ENCODE peak calls at places on chromosomes 2 and 18, in four cellular contexts. Z is endothelial cell of umbilical vein, P is GM12878, R is K562. I is an unnamed sample.

GRCh38 chr2:69087912-69088240 is 74.9 kb downstream of the ANTXR1 start:
- DNase-seq in Z (no peak), P (no peak), R (no peak), I (peak)

GRCh38 chr2:39913648-39914456 is 134.8 kb upstream of the THUMPD2 start:
- DNase-seq in Z (peak), P (peak), R (peak), I (peak)

GRCh38 chr2:85605406-85606115 is 3.1 kb upstream of the TMEM150A start:
- DNase-seq in Z (peak), P (no peak), R (no peak), I (peak)

GRCh38 chr18:62521588-62521987 is 1.2 kb upstream of the ZCCHC2 start:
- DNase-seq in Z (no peak), P (no peak), R (no peak), I (no peak)

GRCh38 chr2:71710805-71711469 is 257.6 kb downstream of the DYSF start:
- DNase-seq in Z (no peak), P (no peak), R (no peak), I (no peak)

GRCh38 chr2:71833855-71834554 is 313.7 kb downstream of the CYP26B1 start:
- DNase-seq in Z (no peak), P (no peak), R (no peak), I (no peak)

GRCh38 chr18:10736984-10737383 is 211.2 kb downstream of the NAPG start:
- DNase-seq in Z (no peak), P (no peak), R (no peak), I (no peak)

GRCh38 chr2:71256421-71256820 is 29.5 kb upstream of the PAIP2B start:
- DNase-seq in Z (no peak), P (no peak), R (no peak), I (no peak)

GRCh38 chr2:191501390-191502168 is 176.4 kb upstream of the NABP1 start:
- DNase-seq in Z (peak), P (no peak), R (no peak), I (peak)
- TF ChIP-seq FOS in Z (no peak), P (no peak), R (no peak), I (no peak)

DNA sequence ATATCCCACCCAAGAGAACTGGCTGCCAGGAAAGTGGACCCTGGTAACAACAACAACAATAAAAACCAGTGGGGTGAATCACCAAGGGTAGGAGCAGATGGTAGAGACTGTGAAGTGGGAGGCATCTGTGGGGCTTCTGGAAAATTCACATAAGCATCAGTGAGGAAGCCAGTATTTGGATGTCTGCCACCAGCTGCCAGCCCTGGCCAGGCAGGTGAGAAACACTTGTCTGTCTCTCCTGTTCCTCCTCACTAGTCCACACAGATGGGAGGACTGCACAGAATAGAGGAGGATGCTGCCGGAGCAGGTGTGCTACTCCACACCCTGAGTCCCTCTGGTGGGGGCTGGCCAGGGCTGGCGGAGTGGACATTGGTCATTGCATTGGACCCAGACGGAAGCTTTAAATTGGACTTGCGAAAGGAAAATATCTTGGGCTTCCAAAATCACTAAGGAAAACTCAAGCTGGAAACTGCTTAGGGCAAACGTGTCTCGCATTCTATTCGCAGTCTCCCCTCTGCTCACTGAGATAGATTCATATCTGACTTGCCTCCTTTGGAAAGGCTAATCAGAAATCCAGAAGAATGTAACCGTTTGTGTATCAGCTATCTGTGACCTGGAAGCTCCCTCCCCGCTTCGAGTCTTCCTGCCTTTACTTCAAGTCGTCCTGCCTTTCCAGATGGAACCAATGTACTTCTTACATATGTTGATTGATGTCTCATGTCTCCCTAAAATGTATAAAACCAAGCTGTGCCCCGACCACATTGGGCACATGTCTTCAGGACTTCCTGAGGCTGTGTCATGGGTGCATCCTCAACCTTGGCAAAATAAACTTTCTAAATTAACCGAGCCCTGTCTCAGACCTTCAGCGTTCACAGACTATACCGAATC is 69.1 kb downstream of the NAB1 start:
- DNase-seq in Z (peak), P (no peak), R (no peak), I (no peak)
- TF ChIP-seq FOS in Z (no peak), P (no peak), R (no peak), I (no peak)

GRCh38 chr18:58452392-58453166 is 176.3 kb downstream of the ALPK2 start:
- DNase-seq in Z (no peak), P (no peak), R (no peak), I (no peak)
- TF ChIP-seq FOS in Z (no peak), P (no peak), R (no peak), I (no peak)

DNA sequence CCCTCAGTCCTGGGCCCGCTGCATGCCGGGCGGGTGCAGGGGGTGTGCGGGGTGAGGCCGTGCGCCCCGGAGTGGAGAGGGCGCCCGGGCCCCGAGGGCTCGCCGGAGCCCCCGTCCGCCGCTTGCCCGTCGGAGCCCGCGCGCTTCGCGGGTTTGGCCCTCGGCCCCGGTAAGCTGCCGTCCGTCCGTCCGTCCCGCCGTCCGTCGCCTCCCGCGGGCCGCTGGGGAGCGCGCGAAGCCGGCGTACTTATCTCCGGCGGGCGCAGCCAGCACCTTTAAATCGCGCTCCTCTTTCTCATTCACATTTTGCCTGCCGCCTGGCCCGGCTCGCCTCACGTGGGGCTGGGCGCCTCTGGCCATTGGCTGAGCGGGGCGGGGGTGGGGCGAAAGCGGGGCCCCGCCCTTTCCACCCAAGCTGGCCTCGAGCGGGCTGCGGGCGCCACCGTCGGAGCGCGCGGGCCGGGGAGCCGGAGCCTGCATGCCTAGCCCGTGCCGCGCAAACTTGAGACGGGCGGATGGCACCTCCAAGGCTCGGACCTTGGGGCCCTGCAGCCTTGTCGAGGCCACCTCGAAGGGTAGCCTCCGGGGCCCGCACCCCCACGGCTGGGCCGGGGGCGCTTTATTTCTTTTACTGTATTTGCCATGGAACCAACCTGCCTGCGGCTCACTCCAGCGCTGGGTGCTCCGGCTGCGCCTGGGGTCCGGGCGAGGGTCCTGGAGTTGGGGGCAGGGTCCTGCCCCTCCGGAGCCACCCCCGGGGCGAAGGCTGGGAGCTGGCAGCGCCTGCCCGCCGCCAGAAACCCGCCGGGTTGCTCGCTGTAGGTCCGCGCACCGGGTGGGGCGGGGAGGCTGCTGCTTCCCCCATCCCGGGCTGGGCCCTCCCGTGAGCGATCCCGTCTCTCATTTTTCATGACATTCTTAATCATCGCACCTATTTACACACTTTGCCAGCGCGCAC is at the start of gene GBX2:
- DNase-seq in Z (peak), P (no peak), R (peak), I (peak)
- TF ChIP-seq FOS in Z (no peak), P (no peak), R (no peak), I (no peak)

GRCh38 chr2:20424300-20425290 is 22.3 kb upstream of the RHOB start:
- DNase-seq in Z (peak), P (peak), R (no peak), I (peak)
- TF ChIP-seq FOS in Z (peak), P (no peak), R (no peak), I (peak)

DNA sequence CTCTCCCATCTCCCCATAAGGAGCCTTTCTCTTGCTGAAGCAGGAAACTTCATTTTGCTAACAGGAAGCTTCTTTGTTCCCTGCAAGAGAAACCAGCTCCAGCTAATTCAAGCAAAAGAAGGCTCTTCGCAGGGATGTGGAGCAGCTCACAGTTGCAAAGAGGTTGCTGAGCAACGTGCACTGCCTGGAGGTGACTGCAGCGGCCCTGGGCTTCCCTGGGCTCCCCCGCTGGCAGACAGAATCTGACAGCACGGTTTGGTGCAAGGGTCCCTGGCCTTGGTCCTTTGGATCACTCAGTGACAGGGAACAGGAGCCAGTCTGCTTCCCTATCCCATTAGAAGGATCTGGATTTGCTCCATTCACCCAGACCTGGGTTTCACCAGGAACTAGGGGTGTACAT is 25.8 kb downstream of the GPR55 start:
- DNase-seq in Z (no peak), P (no peak), R (no peak), I (no peak)
- TF ChIP-seq FOS in Z (no peak), P (no peak), R (no peak), I (no peak)